ENCODE peak calls at places on chromosomes 1 and 21, in ten cellular contexts. One of them, this sample, is unnamed.

GRCh38 chr1:9717193-9718005 is 65.9 kb downstream of the PIK3CD start:
- DNase-seq in fibroblast of lung: no peak
- DNase-seq in NCI-H2171 treated with DMSO at 0.1 percent for 48 hours: no peak
- DNase-seq in cortex of kidney: no peak
- DNase-seq in NCI-H1092 treated with DMSO at 0.1 percent for 48 hours: peak
- DNase-seq in stimulated activated CD4-positive, alpha-beta T cell treated with anti-CD3 and anti-CD28 coated beads, Interleukin-2, amount 100 ng/mL, for 48 hours: peak
- DNase-seq in activated CD8-positive, alpha-beta memory T cell treated with anti-CD3 and anti-CD28 coated beads for 48 hours: peak
- DNase-seq in activated T-helper 9 cell treated with anti-CD3 and anti-CD28 coated beads, Interleukin-2, amount 50 U/mL, for 16 hours: peak
- DNase-seq in HFF-Myc: no peak
- DNase-seq in NCI-H446 treated with DMSO at 0.1 percent for 48 hours: no peak
- DNase-seq in this sample: no peak

GRCh38 chr1:93123141-93123783 is 44.2 kb downstream of the MTF2 start:
- DNase-seq in fibroblast of lung: peak
- DNase-seq in NCI-H2171 treated with DMSO at 0.1 percent for 48 hours: no peak
- DNase-seq in cortex of kidney: no peak
- DNase-seq in NCI-H1092 treated with DMSO at 0.1 percent for 48 hours: no peak
- DNase-seq in stimulated activated CD4-positive, alpha-beta T cell treated with anti-CD3 and anti-CD28 coated beads, Interleukin-2, amount 100 ng/mL, for 48 hours: no peak
- DNase-seq in activated CD8-positive, alpha-beta memory T cell treated with anti-CD3 and anti-CD28 coated beads for 48 hours: no peak
- DNase-seq in activated T-helper 9 cell treated with anti-CD3 and anti-CD28 coated beads, Interleukin-2, amount 50 U/mL, for 16 hours: no peak
- DNase-seq in HFF-Myc: no peak
- DNase-seq in NCI-H446 treated with DMSO at 0.1 percent for 48 hours: no peak
- DNase-seq in this sample: peak

GRCh38 chr1:56933161-56933560 is 32.7 kb downstream of the C8B start:
- DNase-seq in fibroblast of lung: no peak
- DNase-seq in NCI-H2171 treated with DMSO at 0.1 percent for 48 hours: no peak
- DNase-seq in cortex of kidney: no peak
- DNase-seq in NCI-H1092 treated with DMSO at 0.1 percent for 48 hours: no peak
- DNase-seq in stimulated activated CD4-positive, alpha-beta T cell treated with anti-CD3 and anti-CD28 coated beads, Interleukin-2, amount 100 ng/mL, for 48 hours: no peak
- DNase-seq in activated CD8-positive, alpha-beta memory T cell treated with anti-CD3 and anti-CD28 coated beads for 48 hours: no peak
- DNase-seq in activated T-helper 9 cell treated with anti-CD3 and anti-CD28 coated beads, Interleukin-2, amount 50 U/mL, for 16 hours: no peak
- DNase-seq in HFF-Myc: no peak
- DNase-seq in NCI-H446 treated with DMSO at 0.1 percent for 48 hours: no peak
- DNase-seq in this sample: no peak

GRCh38 chr1:106290805-106291537 is 765.5 kb upstream of the PRMT6 start:
- DNase-seq in fibroblast of lung: peak
- DNase-seq in NCI-H2171 treated with DMSO at 0.1 percent for 48 hours: peak
- DNase-seq in cortex of kidney: no peak
- DNase-seq in NCI-H1092 treated with DMSO at 0.1 percent for 48 hours: peak
- DNase-seq in stimulated activated CD4-positive, alpha-beta T cell treated with anti-CD3 and anti-CD28 coated beads, Interleukin-2, amount 100 ng/mL, for 48 hours: no peak
- DNase-seq in activated CD8-positive, alpha-beta memory T cell treated with anti-CD3 and anti-CD28 coated beads for 48 hours: no peak
- DNase-seq in activated T-helper 9 cell treated with anti-CD3 and anti-CD28 coated beads, Interleukin-2, amount 50 U/mL, for 16 hours: no peak
- DNase-seq in HFF-Myc: no peak
- DNase-seq in NCI-H446 treated with DMSO at 0.1 percent for 48 hours: peak
- DNase-seq in this sample: no peak

GRCh38 chr1:167117225-167117624 is 23.4 kb downstream of the STYXL2 start:
- DNase-seq in fibroblast of lung: no peak
- DNase-seq in NCI-H2171 treated with DMSO at 0.1 percent for 48 hours: no peak
- DNase-seq in cortex of kidney: no peak
- DNase-seq in NCI-H1092 treated with DMSO at 0.1 percent for 48 hours: no peak
- DNase-seq in stimulated activated CD4-positive, alpha-beta T cell treated with anti-CD3 and anti-CD28 coated beads, Interleukin-2, amount 100 ng/mL, for 48 hours: no peak
- DNase-seq in activated CD8-positive, alpha-beta memory T cell treated with anti-CD3 and anti-CD28 coated beads for 48 hours: no peak
- DNase-seq in activated T-helper 9 cell treated with anti-CD3 and anti-CD28 coated beads, Interleukin-2, amount 50 U/mL, for 16 hours: no peak
- DNase-seq in HFF-Myc: no peak
- DNase-seq in NCI-H446 treated with DMSO at 0.1 percent for 48 hours: no peak
- DNase-seq in this sample: no peak

GRCh38 chr1:5751833-5752714 is 240.2 kb downstream of the NPHP4 start:
- DNase-seq in fibroblast of lung: no peak
- DNase-seq in NCI-H2171 treated with DMSO at 0.1 percent for 48 hours: no peak
- DNase-seq in cortex of kidney: no peak
- DNase-seq in NCI-H1092 treated with DMSO at 0.1 percent for 48 hours: no peak
- DNase-seq in stimulated activated CD4-positive, alpha-beta T cell treated with anti-CD3 and anti-CD28 coated beads, Interleukin-2, amount 100 ng/mL, for 48 hours: no peak
- DNase-seq in activated CD8-positive, alpha-beta memory T cell treated with anti-CD3 and anti-CD28 coated beads for 48 hours: no peak
- DNase-seq in activated T-helper 9 cell treated with anti-CD3 and anti-CD28 coated beads, Interleukin-2, amount 50 U/mL, for 16 hours: no peak
- DNase-seq in HFF-Myc: no peak
- DNase-seq in NCI-H446 treated with DMSO at 0.1 percent for 48 hours: no peak
- DNase-seq in this sample: no peak

GRCh38 chr21:18409579-18409978 is 6.0 kb upstream of the TMPRSS15 start:
- DNase-seq in fibroblast of lung: no peak
- DNase-seq in NCI-H2171 treated with DMSO at 0.1 percent for 48 hours: no peak
- DNase-seq in cortex of kidney: no peak
- DNase-seq in NCI-H1092 treated with DMSO at 0.1 percent for 48 hours: no peak
- DNase-seq in stimulated activated CD4-positive, alpha-beta T cell treated with anti-CD3 and anti-CD28 coated beads, Interleukin-2, amount 100 ng/mL, for 48 hours: no peak
- DNase-seq in activated CD8-positive, alpha-beta memory T cell treated with anti-CD3 and anti-CD28 coated beads for 48 hours: no peak
- DNase-seq in activated T-helper 9 cell treated with anti-CD3 and anti-CD28 coated beads, Interleukin-2, amount 50 U/mL, for 16 hours: no peak
- DNase-seq in HFF-Myc: no peak
- DNase-seq in NCI-H446 treated with DMSO at 0.1 percent for 48 hours: no peak
- DNase-seq in this sample: no peak

GRCh38 chr1:51417496-51418383 is 87.4 kb upstream of the TTC39A start:
- DNase-seq in fibroblast of lung: peak
- DNase-seq in NCI-H2171 treated with DMSO at 0.1 percent for 48 hours: peak
- DNase-seq in cortex of kidney: no peak
- DNase-seq in NCI-H1092 treated with DMSO at 0.1 percent for 48 hours: no peak
- DNase-seq in stimulated activated CD4-positive, alpha-beta T cell treated with anti-CD3 and anti-CD28 coated beads, Interleukin-2, amount 100 ng/mL, for 48 hours: no peak
- DNase-seq in activated CD8-positive, alpha-beta memory T cell treated with anti-CD3 and anti-CD28 coated beads for 48 hours: no peak
- DNase-seq in activated T-helper 9 cell treated with anti-CD3 and anti-CD28 coated beads, Interleukin-2, amount 50 U/mL, for 16 hours: no peak
- DNase-seq in HFF-Myc: no peak
- DNase-seq in NCI-H446 treated with DMSO at 0.1 percent for 48 hours: no peak
- DNase-seq in this sample: no peak

GRCh38 chr1:29342351-29342750 is 106.0 kb downstream of the PTPRU start:
- DNase-seq in fibroblast of lung: no peak
- DNase-seq in NCI-H2171 treated with DMSO at 0.1 percent for 48 hours: peak
- DNase-seq in cortex of kidney: no peak
- DNase-seq in NCI-H1092 treated with DMSO at 0.1 percent for 48 hours: no peak
- DNase-seq in stimulated activated CD4-positive, alpha-beta T cell treated with anti-CD3 and anti-CD28 coated beads, Interleukin-2, amount 100 ng/mL, for 48 hours: no peak
- DNase-seq in activated CD8-positive, alpha-beta memory T cell treated with anti-CD3 and anti-CD28 coated beads for 48 hours: no peak
- DNase-seq in activated T-helper 9 cell treated with anti-CD3 and anti-CD28 coated beads, Interleukin-2, amount 50 U/mL, for 16 hours: no peak
- DNase-seq in HFF-Myc: no peak
- DNase-seq in NCI-H446 treated with DMSO at 0.1 percent for 48 hours: no peak
- DNase-seq in this sample: no peak

GRCh38 chr21:34881894-34882371 is 167.2 kb downstream of the RUNX1 start:
- DNase-seq in fibroblast of lung: peak
- DNase-seq in NCI-H2171 treated with DMSO at 0.1 percent for 48 hours: no peak
- DNase-seq in cortex of kidney: no peak
- DNase-seq in NCI-H1092 treated with DMSO at 0.1 percent for 48 hours: no peak
- DNase-seq in stimulated activated CD4-positive, alpha-beta T cell treated with anti-CD3 and anti-CD28 coated beads, Interleukin-2, amount 100 ng/mL, for 48 hours: no peak
- DNase-seq in activated CD8-positive, alpha-beta memory T cell treated with anti-CD3 and anti-CD28 coated beads for 48 hours: no peak
- DNase-seq in activated T-helper 9 cell treated with anti-CD3 and anti-CD28 coated beads, Interleukin-2, amount 50 U/mL, for 16 hours: no peak
- DNase-seq in HFF-Myc: no peak
- DNase-seq in NCI-H446 treated with DMSO at 0.1 percent for 48 hours: no peak
- DNase-seq in this sample: peak

GRCh38 chr1:12620142-12620865 is 2.3 kb upstream of the DHRS3 start:
- DNase-seq in fibroblast of lung: no peak
- DNase-seq in NCI-H2171 treated with DMSO at 0.1 percent for 48 hours: no peak
- DNase-seq in cortex of kidney: no peak
- DNase-seq in NCI-H1092 treated with DMSO at 0.1 percent for 48 hours: no peak
- DNase-seq in stimulated activated CD4-positive, alpha-beta T cell treated with anti-CD3 and anti-CD28 coated beads, Interleukin-2, amount 100 ng/mL, for 48 hours: peak
- DNase-seq in activated CD8-positive, alpha-beta memory T cell treated with anti-CD3 and anti-CD28 coated beads for 48 hours: no peak
- DNase-seq in activated T-helper 9 cell treated with anti-CD3 and anti-CD28 coated beads, Interleukin-2, amount 50 U/mL, for 16 hours: no peak
- DNase-seq in HFF-Myc: no peak
- DNase-seq in NCI-H446 treated with DMSO at 0.1 percent for 48 hours: no peak
- DNase-seq in this sample: no peak

GRCh38 chr1:54460346-54460745 is 54.2 kb upstream of the SSBP3 start:
- DNase-seq in fibroblast of lung: no peak
- DNase-seq in NCI-H2171 treated with DMSO at 0.1 percent for 48 hours: no peak
- DNase-seq in cortex of kidney: no peak
- DNase-seq in NCI-H1092 treated with DMSO at 0.1 percent for 48 hours: no peak
- DNase-seq in stimulated activated CD4-positive, alpha-beta T cell treated with anti-CD3 and anti-CD28 coated beads, Interleukin-2, amount 100 ng/mL, for 48 hours: no peak
- DNase-seq in activated CD8-positive, alpha-beta memory T cell treated with anti-CD3 and anti-CD28 coated beads for 48 hours: no peak
- DNase-seq in activated T-helper 9 cell treated with anti-CD3 and anti-CD28 coated beads, Interleukin-2, amount 50 U/mL, for 16 hours: no peak
- DNase-seq in HFF-Myc: no peak
- DNase-seq in NCI-H446 treated with DMSO at 0.1 percent for 48 hours: no peak
- DNase-seq in this sample: no peak

GRCh38 chr1:204072951-204073836 is at the start of gene SOX13:
- DNase-seq in fibroblast of lung: peak
- DNase-seq in NCI-H2171 treated with DMSO at 0.1 percent for 48 hours: peak
- DNase-seq in cortex of kidney: peak
- DNase-seq in NCI-H1092 treated with DMSO at 0.1 percent for 48 hours: peak
- DNase-seq in stimulated activated CD4-positive, alpha-beta T cell treated with anti-CD3 and anti-CD28 coated beads, Interleukin-2, amount 100 ng/mL, for 48 hours: no peak
- DNase-seq in activated CD8-positive, alpha-beta memory T cell treated with anti-CD3 and anti-CD28 coated beads for 48 hours: no peak
- DNase-seq in activated T-helper 9 cell treated with anti-CD3 and anti-CD28 coated beads, Interleukin-2, amount 50 U/mL, for 16 hours: no peak
- DNase-seq in HFF-Myc: no peak
- DNase-seq in NCI-H446 treated with DMSO at 0.1 percent for 48 hours: no peak
- DNase-seq in this sample: peak